ENCODE peak calls at places on chromosomes 13 and 19, in six cellular contexts. One of them, this sample, is unnamed. For H3K4me1 and H3K36me3, the result is how much of the 10 kb centered on the place peaks cover.

GRCh38 chr19:41323430-41324125 is 13.6 kb downstream of the CCDC97 start:
- DNase-seq in astrocyte: peak
- DNase-seq in uterus: peak
- DNase-seq in keratinocyte: no peak
- DNase-seq in PC-3: peak
- DNase-seq in lower lobe of right lung: no peak
- DNase-seq in this sample: no peak

GRCh38 chr13:60001892-60002291 is 161.8 kb downstream of the DIAPH3 start:
- DNase-seq in astrocyte: no peak
- DNase-seq in uterus: no peak
- DNase-seq in keratinocyte: no peak
- DNase-seq in PC-3: no peak
- DNase-seq in lower lobe of right lung: no peak
- DNase-seq in this sample: no peak

GRCh38 chr13:43544011-43544410 is 242.8 kb downstream of the ENOX1 start:
- DNase-seq in astrocyte: peak
- DNase-seq in uterus: peak
- DNase-seq in keratinocyte: no peak
- DNase-seq in PC-3: peak
- DNase-seq in lower lobe of right lung: no peak
- DNase-seq in this sample: no peak

GRCh38 chr13:26719356-26719945 is 41.1 kb downstream of the GPR12 start:
- DNase-seq in astrocyte: no peak
- DNase-seq in uterus: no peak
- DNase-seq in keratinocyte: no peak
- DNase-seq in PC-3: peak
- DNase-seq in lower lobe of right lung: no peak
- DNase-seq in this sample: no peak

GRCh38 chr13:46184277-46184699 is 2.3 kb upstream of the LCP1 start:
- DNase-seq in astrocyte: no peak
- DNase-seq in uterus: no peak
- DNase-seq in keratinocyte: no peak
- DNase-seq in PC-3: peak
- DNase-seq in lower lobe of right lung: peak
- DNase-seq in this sample: peak

GRCh38 chr13:31878495-31878894 is 139.2 kb downstream of the RXFP2 start:
- DNase-seq in astrocyte: no peak
- DNase-seq in uterus: no peak
- DNase-seq in keratinocyte: no peak
- DNase-seq in PC-3: no peak
- DNase-seq in lower lobe of right lung: no peak
- DNase-seq in this sample: no peak

GRCh38 chr13:36601186-36601585 is 72.6 kb upstream of the SERTM1 start:
- DNase-seq in astrocyte: no peak
- DNase-seq in uterus: no peak
- DNase-seq in keratinocyte: no peak
- DNase-seq in PC-3: no peak
- DNase-seq in lower lobe of right lung: no peak
- DNase-seq in this sample: no peak

GRCh38 chr19:55809381-55810058 is 22.3 kb downstream of the NLRP11 start:
- DNase-seq in astrocyte: no peak
- DNase-seq in uterus: no peak
- DNase-seq in keratinocyte: no peak
- DNase-seq in PC-3: peak
- DNase-seq in lower lobe of right lung: peak
- DNase-seq in this sample: peak

GRCh38 chr19:2426661-2427322 is 594 bp downstream of the TIMM13 start:
- DNase-seq in astrocyte: no peak
- DNase-seq in uterus: no peak
- DNase-seq in keratinocyte: no peak
- DNase-seq in PC-3: peak
- DNase-seq in lower lobe of right lung: peak
- DNase-seq in this sample: peak

GRCh38 chr19:7994923-7995682 is 10.3 kb downstream of the ELAVL1 start:
- DNase-seq in astrocyte: no peak
- DNase-seq in uterus: no peak
- DNase-seq in keratinocyte: no peak
- DNase-seq in PC-3: no peak
- DNase-seq in lower lobe of right lung: no peak
- DNase-seq in this sample: no peak

GRCh38 chr19:51018745-51019543 is 565 bp downstream of the KLK10 start:
- DNase-seq in astrocyte: no peak
- DNase-seq in uterus: peak
- DNase-seq in keratinocyte: no peak
- DNase-seq in PC-3: no peak
- DNase-seq in lower lobe of right lung: no peak
- DNase-seq in this sample: no peak

GRCh38 chr13:23786607-23787006 is 102.6 kb downstream of the MIPEP start:
- DNase-seq in astrocyte: no peak
- DNase-seq in uterus: no peak
- DNase-seq in keratinocyte: no peak
- DNase-seq in PC-3: no peak
- DNase-seq in lower lobe of right lung: no peak
- DNase-seq in this sample: no peak

GRCh38 chr13:93517658-93518057 is 291.1 kb downstream of the GPC6 start:
- DNase-seq in astrocyte: no peak
- DNase-seq in uterus: no peak
- DNase-seq in keratinocyte: no peak
- DNase-seq in PC-3: no peak
- DNase-seq in lower lobe of right lung: no peak
- DNase-seq in this sample: no peak

GRCh38 chr19:17765069-17765618 is 13.9 kb downstream of the FCHO1 start:
- DNase-seq in astrocyte: no peak
- DNase-seq in uterus: no peak
- DNase-seq in keratinocyte: no peak
- DNase-seq in PC-3: peak
- DNase-seq in lower lobe of right lung: peak
- DNase-seq in this sample: peak

GRCh38 chr13:30615851-30616311 is 1.8 kb upstream of the USPL1 start:
- DNase-seq in astrocyte: peak
- DNase-seq in uterus: no peak
- DNase-seq in keratinocyte: no peak
- DNase-seq in PC-3: peak
- DNase-seq in lower lobe of right lung: no peak
- DNase-seq in this sample: no peak

GRCh38 chr13:108877300-108877699 is 247.9 kb downstream of the MYO16 start:
- DNase-seq in astrocyte: peak
- DNase-seq in uterus: no peak
- DNase-seq in keratinocyte: no peak
- DNase-seq in PC-3: peak
- DNase-seq in lower lobe of right lung: no peak
- DNase-seq in this sample: no peak

GRCh38 chr19:3251229-3251628 is 26.8 kb downstream of the CELF5 start:
- DNase-seq in astrocyte: no peak
- DNase-seq in uterus: no peak
- DNase-seq in keratinocyte: no peak
- DNase-seq in PC-3: no peak
- DNase-seq in lower lobe of right lung: no peak
- DNase-seq in this sample: no peak

GRCh38 chr13:111792956-111793355 is 274.0 kb upstream of the SOX1 start:
- DNase-seq in astrocyte: no peak
- DNase-seq in uterus: no peak
- DNase-seq in keratinocyte: no peak
- DNase-seq in PC-3: peak
- DNase-seq in lower lobe of right lung: peak
- DNase-seq in this sample: no peak

GRCh38 chr13:43728411-43728810 is 58.4 kb downstream of the ENOX1 start:
- DNase-seq in astrocyte: no peak
- DNase-seq in uterus: no peak
- DNase-seq in keratinocyte: no peak
- DNase-seq in PC-3: no peak
- DNase-seq in lower lobe of right lung: no peak
- DNase-seq in this sample: no peak

GRCh38 chr13:110506859-110507566 is 54.5 kb downstream of the RAB20 start:
- DNase-seq in astrocyte: no peak
- DNase-seq in uterus: no peak
- DNase-seq in keratinocyte: no peak
- DNase-seq in PC-3: peak
- DNase-seq in lower lobe of right lung: peak
- DNase-seq in this sample: peak

GRCh38 chr19:29682236-29682895 is 17.1 kb downstream of the PLEKHF1 start:
- DNase-seq in astrocyte: no peak
- DNase-seq in uterus: no peak
- DNase-seq in keratinocyte: no peak
- DNase-seq in PC-3: no peak
- DNase-seq in lower lobe of right lung: peak
- DNase-seq in this sample: no peak

GRCh38 chr19:30245401-30246039 is 126.7 kb upstream of the ZNF536 start:
- DNase-seq in astrocyte: no peak
- DNase-seq in uterus: no peak
- DNase-seq in keratinocyte: no peak
- DNase-seq in PC-3: no peak
- DNase-seq in lower lobe of right lung: no peak
- DNase-seq in this sample: no peak

GRCh38 chr19:44912854-44913253 is 1.6 kb upstream of the APOC1 start:
- DNase-seq in astrocyte: no peak
- DNase-seq in uterus: no peak
- DNase-seq in keratinocyte: no peak
- DNase-seq in PC-3: no peak
- DNase-seq in lower lobe of right lung: peak
- DNase-seq in this sample: peak

GRCh38 chr19:21482863-21483276 is 22.5 kb upstream of the ZNF429 start:
- DNase-seq in astrocyte: peak
- DNase-seq in uterus: peak
- DNase-seq in keratinocyte: no peak
- DNase-seq in PC-3: peak
- DNase-seq in lower lobe of right lung: peak
- DNase-seq in this sample: peak

GRCh38 chr19:39194832-39195542 is 1.8 kb upstream of the NCCRP1 start:
- DNase-seq in astrocyte: no peak
- DNase-seq in uterus: no peak
- DNase-seq in keratinocyte: no peak
- DNase-seq in PC-3: peak
- DNase-seq in lower lobe of right lung: no peak
- DNase-seq in this sample: no peak

GRCh38 chr13:98517576-98518310 is 59.2 kb downstream of the STK24 start:
- DNase-seq in astrocyte: no peak
- DNase-seq in uterus: no peak
- DNase-seq in keratinocyte: no peak
- DNase-seq in PC-3: no peak
- DNase-seq in lower lobe of right lung: no peak
- DNase-seq in this sample: no peak

GRCh38 chr13:98521461-98521860 is 55.4 kb downstream of the STK24 start:
- DNase-seq in astrocyte: no peak
- DNase-seq in uterus: no peak
- DNase-seq in keratinocyte: no peak
- DNase-seq in PC-3: no peak
- DNase-seq in lower lobe of right lung: no peak
- DNase-seq in this sample: no peak

GRCh38 chr13:98520674-98521449 is 56.0 kb downstream of the STK24 start:
- DNase-seq in astrocyte: no peak
- DNase-seq in uterus: no peak
- DNase-seq in keratinocyte: no peak
- DNase-seq in PC-3: no peak
- DNase-seq in lower lobe of right lung: no peak
- DNase-seq in this sample: no peak

GRCh38 chr13:98521876-98522275 is 55.0 kb downstream of the STK24 start:
- DNase-seq in astrocyte: no peak
- DNase-seq in uterus: no peak
- DNase-seq in keratinocyte: no peak
- DNase-seq in PC-3: no peak
- DNase-seq in lower lobe of right lung: no peak
- DNase-seq in this sample: no peak

GRCh38 chr13:98519976-98520375 is 56.9 kb downstream of the STK24 start:
- DNase-seq in astrocyte: no peak
- DNase-seq in uterus: no peak
- DNase-seq in keratinocyte: no peak
- DNase-seq in PC-3: no peak
- DNase-seq in lower lobe of right lung: no peak
- DNase-seq in this sample: no peak
- H3K4me1 ChIP-seq in astrocyte: under half
- H3K4me1 ChIP-seq in uterus: under half
- H3K4me1 ChIP-seq in keratinocyte: under half
- H3K4me1 ChIP-seq in PC-3: under half
- H3K4me1 ChIP-seq in lower lobe of right lung: under half
- H3K4me1 ChIP-seq in this sample: under half

GRCh38 chr13:79354285-79354684 is 51.8 kb downstream of the RBM26 start:
- DNase-seq in astrocyte: no peak
- DNase-seq in uterus: no peak
- DNase-seq in keratinocyte: no peak
- DNase-seq in PC-3: no peak
- DNase-seq in lower lobe of right lung: no peak
- DNase-seq in this sample: no peak
- H3K36me3 ChIP-seq in astrocyte: under half
- H3K36me3 ChIP-seq in uterus: under half
- H3K36me3 ChIP-seq in keratinocyte: under half
- H3K36me3 ChIP-seq in PC-3: under half
- H3K36me3 ChIP-seq in lower lobe of right lung: half or more
- H3K36me3 ChIP-seq in this sample: half or more

GRCh38 chr19:14052470-14052869 is 9.4 kb downstream of the PALM3 start:
- DNase-seq in astrocyte: no peak
- DNase-seq in uterus: no peak
- DNase-seq in keratinocyte: no peak
- DNase-seq in PC-3: no peak
- DNase-seq in lower lobe of right lung: no peak
- DNase-seq in this sample: no peak

GRCh38 chr19:14051980-14052379 is 9.9 kb downstream of the PALM3 start:
- DNase-seq in astrocyte: no peak
- DNase-seq in uterus: no peak
- DNase-seq in keratinocyte: no peak
- DNase-seq in PC-3: no peak
- DNase-seq in lower lobe of right lung: no peak
- DNase-seq in this sample: no peak

GRCh38 chr19:14054099-14054498 is 7.8 kb downstream of the PALM3 start:
- DNase-seq in astrocyte: no peak
- DNase-seq in uterus: no peak
- DNase-seq in keratinocyte: no peak
- DNase-seq in PC-3: no peak
- DNase-seq in lower lobe of right lung: no peak
- DNase-seq in this sample: no peak

GRCh38 chr19:14053500-14053899 is 8.4 kb downstream of the PALM3 start:
- DNase-seq in astrocyte: no peak
- DNase-seq in uterus: no peak
- DNase-seq in keratinocyte: no peak
- DNase-seq in PC-3: no peak
- DNase-seq in lower lobe of right lung: no peak
- DNase-seq in this sample: no peak

GRCh38 chr19:14053032-14053431 is 8.8 kb downstream of the PALM3 start:
- DNase-seq in astrocyte: no peak
- DNase-seq in uterus: no peak
- DNase-seq in keratinocyte: no peak
- DNase-seq in PC-3: no peak
- DNase-seq in lower lobe of right lung: no peak
- DNase-seq in this sample: no peak
- H3K4me3 ChIP-seq in astrocyte: no peak
- H3K4me3 ChIP-seq in uterus: no peak
- H3K4me3 ChIP-seq in keratinocyte: no peak
- H3K4me3 ChIP-seq in PC-3: no peak
- H3K4me3 ChIP-seq in lower lobe of right lung: no peak
- H3K4me3 ChIP-seq in this sample: no peak

DNA sequence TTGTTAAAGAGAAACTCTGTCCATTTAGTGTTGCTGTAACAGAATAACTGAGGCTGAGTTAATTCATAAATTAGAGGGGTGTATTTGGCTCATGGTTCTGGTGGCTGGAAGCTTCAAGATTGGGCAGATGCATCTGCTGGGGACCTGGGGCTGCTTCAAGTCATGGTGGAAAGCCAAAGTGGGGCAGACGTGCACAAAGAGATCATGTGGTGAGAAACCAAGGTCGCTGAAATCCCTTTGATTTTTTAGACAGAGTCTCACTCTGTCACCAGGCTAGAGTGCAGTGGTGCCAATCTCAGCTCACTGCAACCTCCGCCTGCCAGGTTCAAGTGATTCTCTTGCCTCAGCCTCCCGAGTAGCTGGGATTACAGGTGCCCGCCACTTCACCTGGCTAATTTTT is 46.0 kb downstream of the RCBTB2 start:
- DNase-seq in astrocyte: no peak
- DNase-seq in uterus: no peak
- DNase-seq in keratinocyte: no peak
- DNase-seq in PC-3: no peak
- DNase-seq in lower lobe of right lung: no peak
- DNase-seq in this sample: no peak
- H3K4me1 ChIP-seq in astrocyte: under half
- H3K4me1 ChIP-seq in uterus: under half
- H3K4me1 ChIP-seq in keratinocyte: under half
- H3K4me1 ChIP-seq in PC-3: under half
- H3K4me1 ChIP-seq in lower lobe of right lung: under half
- H3K4me1 ChIP-seq in this sample: under half

This sample was measured in right lobe of liver.